ENCODE peak calls at places on chromosome 22, in eight cellular contexts. X is GOT3, G is OCI-M1, H is WTC11, W is DMS153, P is astrocyte of the spinal cord, A is G401, U is Kasumi-1. E is an unnamed sample.

GRCh38 chr22:44037519-44038370 is 13.6 kb downstream of the PARVB start:
- DNase-seq in W (no peak), G (no peak), A (peak; percentile 2), X (no peak), U (no peak), P (peak; percentile 93), H (no peak), E (peak; percentile 18)

GRCh38 chr22:41286639-41287091 is 678 bp upstream of the RANGAP1 start:
- DNase-seq in G (peak; percentile 91), A (no peak), W (peak; percentile 57), H (no peak), U (peak; percentile 87), X (no peak), P (no peak), E (no peak)

GRCh38 chr22:49928185-49928495 is 9.7 kb downstream of the CRELD2 start:
- DNase-seq in G (no peak), U (no peak), H (no peak), X (no peak), W (no peak), A (no peak), P (no peak), E (no peak)

GRCh38 chr22:46612904-46613605 is 7.1 kb upstream of the GRAMD4 start:
- DNase-seq in P (no peak), W (no peak), X (no peak), A (no peak), H (no peak), U (no peak), G (no peak), E (peak; percentile 69)

GRCh38 chr22:48574776-48575566 is 1252.7 kb downstream of the BRD1 start:
- DNase-seq in A (peak; percentile 68), U (no peak), H (peak; percentile 79), W (peak; percentile 50), X (no peak), P (no peak), G (no peak), E (peak; percentile 12)

GRCh38 chr22:19874307-19875060 is 19.8 kb upstream of the GNB1L start:
- DNase-seq in A (no peak), W (peak; percentile 31), X (no peak), U (no peak), P (no peak), G (no peak), H (peak; percentile 12), E (no peak)

GRCh38 chr22:50015451-50016307 is 3.1 kb upstream of the IL17REL start:
- DNase-seq in X (no peak), G (no peak), W (no peak), U (no peak), P (no peak), H (no peak), A (no peak), E (peak; percentile 5)

GRCh38 chr22:24481641-24482040 is 13.5 kb upstream of the UPB1 start:
- DNase-seq in P (no peak), U (no peak), W (no peak), G (no peak), X (no peak), A (no peak), H (no peak), E (no peak)

GRCh38 chr22:36064358-36064757 is 35.7 kb upstream of the RBFOX2 start:
- DNase-seq in P (no peak), W (no peak), X (no peak), A (no peak), G (no peak), H (no peak), U (no peak), E (no peak)

GRCh38 chr22:47630741-47631534 is 868.5 kb downstream of the TBC1D22A start:
- DNase-seq in U (no peak), P (no peak), W (no peak), G (no peak), X (no peak), H (no peak), A (no peak), E (no peak)

GRCh38 chr22:24106385-24107381 is 74.6 kb upstream of the SUSD2 start:
- DNase-seq in W (no peak), X (no peak), U (no peak), P (no peak), G (no peak), H (peak; percentile 28), A (no peak), E (peak; percentile 28)

GRCh38 chr22:26259510-26259909 is 90.2 kb downstream of the SEZ6L start:
- DNase-seq in U (peak; percentile 36), G (peak; percentile 80), W (no peak), A (no peak), H (peak; percentile 81), X (no peak), P (peak; percentile 1), E (no peak)

GRCh38 chr22:18095101-18095805 is 15.4 kb upstream of the TUBA8 start:
- DNase-seq in H (no peak), A (peak; percentile 80), W (no peak), X (no peak), U (no peak), P (peak; percentile 28), G (no peak), E (no peak)

GRCh38 chr22:38966942-38967341 is 9.5 kb downstream of the APOBEC3A start:
- DNase-seq in W (no peak), X (no peak), H (no peak), U (no peak), P (no peak), A (no peak), G (no peak), E (no peak)

GRCh38 chr22:37267128-37267587 is 15.2 kb upstream of the CYTH4 start:
- DNase-seq in W (no peak), U (peak; percentile 50), G (peak; percentile 76), P (no peak), H (peak; percentile 86), A (no peak), X (no peak), E (peak; percentile 55)

GRCh38 chr22:45094826-45095225 is 68.9 kb upstream of the NUP50 start:
- DNase-seq in G (no peak), X (no peak), W (no peak), A (no peak), P (no peak), H (no peak), U (no peak), E (no peak)

GRCh38 chr22:32708835-32709234 is 92.7 kb upstream of the TIMP3 start:
- DNase-seq in A (peak; percentile 23), W (no peak), H (no peak), P (no peak), U (no peak), G (no peak), X (peak; percentile 16), E (no peak)

GRCh38 chr22:36935694-36936093 is 22.3 kb downstream of the CSF2RB start:
- DNase-seq in G (no peak), U (no peak), A (no peak), X (no peak), H (no peak), W (no peak), P (no peak), E (no peak)

GRCh38 chr22:36590441-36591056 is 61.6 kb upstream of the EIF3D start:
- DNase-seq in U (no peak), P (no peak), A (no peak), X (no peak), W (no peak), G (no peak), H (no peak), E (no peak)

GRCh38 chr22:21938071-21938822 is 14.4 kb downstream of the PPM1F start:
- DNase-seq in A (peak; percentile 93), U (peak; percentile 89), H (peak; percentile 97), X (peak; percentile 61), G (peak; percentile 99), P (peak; percentile 91), W (peak; percentile 89), E (peak; percentile 96)

GRCh38 chr22:45563362-45564040 is 60.8 kb downstream of the FBLN1 start:
- DNase-seq in W (no peak), G (no peak), A (no peak), H (no peak), X (no peak), P (no peak), U (no peak), E (no peak)